ENCODE peak calls at places on chromosomes 5 and 9, in nine cellular contexts. F is gastrocnemius medialis; T is HCT116; I is activated naive CD4-positive, alpha-beta T cell treated with anti-CD3 and anti-CD28 coated beads, Interleukin-2, amount 50 U/mL, for 72 hours; V is A549; P is activated CD8-positive, alpha-beta T cell treated with anti-CD3 and anti-CD28 coated beads, Interleukin-2, amount 10 ng/mL, durations not matched to agents 7 days and 5 days; G is psoas muscle; N is stimulated activated naive B cell treated with anti-CD40 and anti-IgM and Interleukin-4, amounts not matched to agents 10 μg/mL and 1 μg/mL and 100 μg/mL, for 72 hours; D is esophagus mucosa. W is an unnamed sample.

GRCh38 chr9:128249914-128250838 is 25.6 kb downstream of the GOLGA2 start:
- ATAC-seq in G (peak; percentile 86), N (peak; percentile 96), I (peak; percentile 94), F (peak; percentile 49), D (peak; percentile 96), V (peak; percentile 27), P (peak; percentile 93), T (peak; percentile 90), W (peak; percentile 95)

GRCh38 chr5:9284781-9285307 is 261.0 kb downstream of the SEMA5A start:
- ATAC-seq in I (no peak), P (no peak), G (no peak), N (no peak), F (peak; percentile 76), V (no peak), T (no peak), D (no peak), W (no peak)

GRCh38 chr9:98873535-98874432 is 66.3 kb downstream of the GALNT12 start:
- ATAC-seq in F (no peak), I (no peak), P (no peak), D (no peak), V (no peak), T (no peak), G (no peak), N (no peak), W (no peak)

GRCh38 chr9:34958411-34958982 is 412 bp downstream of the PHF24 start:
- ATAC-seq in V (peak; percentile 2), I (peak; percentile 16), P (no peak), F (no peak), N (no peak), T (no peak), G (no peak), D (no peak), W (no peak)

GRCh38 chr9:76153902-76154629 is 240.2 kb downstream of the RFK start:
- ATAC-seq in P (no peak), N (no peak), I (no peak), D (no peak), F (no peak), G (no peak), T (no peak), V (no peak), W (no peak)

GRCh38 chr9:110048473-110048975 is 159.4 kb downstream of the C9orf152 start:
- ATAC-seq in G (peak; percentile 56), P (peak; percentile 95), V (peak; percentile 86), I (peak; percentile 93), T (peak; percentile 88), D (peak; percentile 88), N (peak; percentile 86), F (peak; percentile 61), W (peak; percentile 84)

GRCh38 chr5:111719773-111720172 is 37.2 kb downstream of the NREP start:
- ATAC-seq in P (no peak), T (no peak), N (no peak), I (no peak), G (no peak), V (no peak), D (no peak), F (no peak), W (no peak)

GRCh38 chr5:79974896-79975295 is 16.2 kb downstream of the MTX3 start:
- ATAC-seq in N (no peak), I (no peak), F (no peak), G (no peak), P (no peak), D (no peak), V (no peak), T (peak; percentile 94), W (no peak)

GRCh38 chr9:125255781-125256391 is 5.7 kb upstream of the GAPVD1 start:
- ATAC-seq in G (no peak), T (peak; percentile 77), F (no peak), N (no peak), D (peak; percentile 33), I (peak; percentile 43), P (peak; percentile 53), V (peak; percentile 77), W (no peak)